ENCODE peak calls at places on chromosomes 16 and 17, in five cellular contexts. E is CD8-positive, alpha-beta memory T cell; P is A549; B is transverse colon; O is colonic mucosa. Q is an unnamed sample.

GRCh38 chr16:3346041-3346440 is 9.6 kb upstream of the OR2C1 start:
- DNase-seq in O (no peak), B (no peak), P (no peak), E (no peak), Q (no peak)

GRCh38 chr16:19520861-19521331 is 1.0 kb downstream of the GDE1 start:
- DNase-seq in B (peak), P (no peak), E (no peak), O (peak), Q (no peak)

GRCh38 chr16:4908854-4909401 is 28.0 kb downstream of the PPL start:
- DNase-seq in O (no peak), B (no peak), E (no peak), P (no peak), Q (no peak)

GRCh38 chr17:7290166-7290565 is 4.3 kb downstream of the YBX2 start:
- DNase-seq in B (no peak), P (no peak), E (no peak), O (no peak), Q (no peak)

GRCh38 chr16:68093816-68094613 is 8.8 kb downstream of the NFATC3 start:
- DNase-seq in E (no peak), P (no peak), O (no peak), B (no peak), Q (no peak)

GRCh38 chr17:57328109-57328882 is 72.0 kb downstream of the MSI2 start:
- DNase-seq in P (no peak), B (no peak), O (no peak), E (no peak), Q (no peak)

GRCh38 chr17:11608396-11608795 is 10.1 kb downstream of the DNAH9 start:
- DNase-seq in P (no peak), E (no peak), B (peak), O (peak), Q (no peak)

GRCh38 chr17:45722161-45722560 is 62.0 kb upstream of the CRHR1 start:
- DNase-seq in E (no peak), B (no peak), P (peak), O (no peak), Q (peak)

GRCh38 chr17:39538875-39539274 is 68.8 kb downstream of the NEUROD2 start:
- DNase-seq in P (no peak), E (no peak), O (no peak), B (no peak), Q (no peak)

GRCh38 chr17:72380120-72380519 is 259.3 kb downstream of the SOX9 start:
- DNase-seq in E (no peak), O (no peak), B (no peak), P (no peak), Q (no peak)

GRCh38 chr17:2435852-2436251 is 35.0 kb upstream of the MNT start:
- DNase-seq in E (no peak), O (no peak), P (no peak), B (no peak), Q (no peak)

GRCh38 chr16:85812031-85812807 is 12.7 kb downstream of the COX4I1 start:
- DNase-seq in B (no peak), P (no peak), O (no peak), E (no peak), Q (no peak)

GRCh38 chr16:82892327-82892726 is 265.6 kb downstream of the CDH13 start:
- DNase-seq in O (no peak), P (no peak), E (no peak), B (no peak), Q (no peak)

GRCh38 chr16:11621920-11622651 is 35.4 kb upstream of the LITAF start:
- DNase-seq in E (peak), B (no peak), O (no peak), P (no peak), Q (no peak)

GRCh38 chr17:34760931-34761500 is 181.6 kb downstream of the TMEM132E start:
- DNase-seq in B (no peak), O (no peak), P (no peak), E (no peak), Q (no peak)

GRCh38 chr16:2204727-2205103 is 539 bp upstream of the MLST8 start:
- DNase-seq in E (no peak), P (no peak), B (no peak), O (no peak), Q (no peak)

GRCh38 chr17:68600881-68601564 is at the start of gene FAM20A:
- DNase-seq in O (no peak), P (peak), B (peak), E (no peak), Q (no peak)

GRCh38 chr16:83903739-83904138 is 4.8 kb downstream of the MLYCD start:
- DNase-seq in O (no peak), B (peak), P (no peak), E (no peak), Q (no peak)

GRCh38 chr17:1168537-1169234 is 11.1 kb downstream of the ABR start:
- DNase-seq in O (no peak), B (no peak), P (no peak), E (no peak), Q (no peak)

GRCh38 chr16:81823111-81823510 is 44.0 kb downstream of the PLCG2 start:
- DNase-seq in E (peak), B (peak), P (no peak), O (peak), Q (no peak)

GRCh38 chr17:77315551-77316190 is 174.9 kb downstream of the SEC14L1 start:
- DNase-seq in B (peak), P (no peak), E (no peak), O (no peak), Q (no peak)

GRCh38 chr16:85607331-85607765 is 5.8 kb upstream of the GSE1 start:
- DNase-seq in E (no peak), P (no peak), B (peak), O (peak), Q (no peak)

GRCh38 chr17:19537116-19537515 is 3.5 kb downstream of the SLC47A1 start:
- DNase-seq in E (no peak), P (no peak), B (no peak), O (no peak), Q (no peak)

GRCh38 chr16:86590501-86591144 is 12.3 kb downstream of the FOXL1 start:
- DNase-seq in O (no peak), P (no peak), E (no peak), B (no peak), Q (no peak)

GRCh38 chr16:73304008-73304814 is 256.3 kb upstream of the ZFHX3 start:
- DNase-seq in P (no peak), E (no peak), B (no peak), O (no peak), Q (no peak)

GRCh38 chr16:3180445-3180878 is 7.5 kb upstream of the OR1F1 start:
- DNase-seq in B (no peak), O (no peak), P (no peak), E (no peak), Q (no peak)

GRCh38 chr17:66749217-66749832 is 85.6 kb upstream of the CACNG5 start:
- DNase-seq in B (no peak), P (no peak), O (no peak), E (no peak), Q (no peak)

GRCh38 chr17:68595496-68595895 is 5.7 kb downstream of the FAM20A start:
- DNase-seq in O (no peak), B (no peak), P (no peak), E (no peak), Q (no peak)

GRCh38 chr17:82088838-82089722 is 9.0 kb downstream of the FASN start:
- DNase-seq in P (no peak), O (no peak), E (no peak), B (no peak), Q (no peak)

GRCh38 chr17:79295307-79295706 is 220.7 kb downstream of the ENGASE start:
- DNase-seq in E (no peak), O (no peak), B (no peak), P (no peak), Q (no peak)

GRCh38 chr17:41624208-41625101 is at the start of gene KRT17:
- DNase-seq in P (no peak), B (no peak), O (no peak), E (peak), Q (no peak)

GRCh38 chr17:41008811-41009210 is at the start of gene KRTAP3-1:
- DNase-seq in P (no peak), B (no peak), O (no peak), E (no peak), Q (no peak)

GRCh38 chr17:37787055-37787720 is 42.3 kb upstream of the HNF1B start:
- DNase-seq in E (no peak), O (peak), P (peak), B (peak), Q (no peak)

GRCh38 chr17:81902023-81902652 is at the start of gene NPB:
- DNase-seq in P (no peak), E (no peak), B (no peak), O (no peak), Q (no peak)

GRCh38 chr17:68204736-68205135 is 43.1 kb upstream of the AMZ2 start:
- DNase-seq in B (no peak), P (peak), E (no peak), O (no peak), Q (no peak)

GRCh38 chr17:30196504-30196903 is 39.0 kb downstream of the SLC6A4 start:
- DNase-seq in O (no peak), B (no peak), P (no peak), E (no peak), Q (no peak)
- H3K4me3 ChIP-seq in O (no peak), B (no peak), P (no peak), E (no peak), Q (no peak)

GRCh38 chr17:29659155-29659554 is 36.4 kb upstream of the CORO6 start:
- DNase-seq in P (no peak), O (no peak), B (no peak), E (no peak), Q (no peak)
- H3K27ac ChIP-seq in P (no peak), O (no peak), B (no peak), E (no peak), Q (no peak)

GRCh38 chr17:18248811-18249210 is 9.7 kb downstream of the FLII start:
- DNase-seq in P (no peak), B (no peak), E (no peak), O (no peak), Q (no peak)

GRCh38 chr17:18246109-18246725 is 12.3 kb downstream of the FLII start:
- DNase-seq in B (no peak), P (no peak), E (no peak), O (no peak), Q (no peak)

GRCh38 chr17:18248300-18248731 is 10.2 kb downstream of the FLII start:
- DNase-seq in P (peak), E (peak), B (peak), O (peak), Q (no peak)

GRCh38 chr17:18247613-18248001 is 10.9 kb downstream of the FLII start:
- DNase-seq in E (no peak), O (peak), P (no peak), B (no peak), Q (no peak)

DNA sequence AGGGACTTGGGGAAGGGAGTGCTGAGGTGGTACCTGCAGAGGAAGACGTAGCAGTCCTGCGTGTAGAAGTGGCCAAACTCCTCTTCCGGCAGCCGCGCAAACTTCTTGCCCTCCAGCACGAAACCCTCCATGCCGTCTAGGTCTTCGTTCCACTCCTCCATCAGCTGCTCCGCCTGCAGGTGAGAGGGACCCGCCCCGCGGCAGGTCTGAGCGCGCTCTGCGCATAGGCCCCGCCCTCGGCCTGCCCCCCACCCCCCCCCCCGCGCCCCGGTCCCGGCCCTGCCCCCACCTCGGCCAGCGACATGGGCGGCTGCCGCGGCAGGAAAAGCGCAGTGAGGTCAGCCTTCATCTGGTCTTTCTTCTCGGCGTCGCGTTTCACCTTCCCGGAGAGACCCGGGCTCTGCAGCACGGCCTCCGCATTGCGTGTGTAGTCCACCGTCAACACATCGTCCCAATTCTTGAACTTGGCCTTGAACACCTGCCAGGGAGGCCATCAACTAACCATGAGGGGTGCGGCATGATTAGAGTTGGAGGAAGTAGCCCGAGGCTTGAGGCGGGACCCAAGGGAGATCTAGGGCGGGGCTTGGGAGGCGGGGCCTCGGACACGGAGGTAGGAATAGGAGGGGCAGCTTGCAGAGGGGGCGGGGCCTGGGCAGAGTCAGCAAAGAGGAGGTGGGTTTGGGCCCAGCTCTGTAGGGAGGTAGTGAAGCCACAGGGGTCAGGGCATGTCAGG is 11.5 kb downstream of the FLII start:
- DNase-seq in E (no peak), P (peak), B (peak), O (peak), Q (no peak)
- H3K4me3 ChIP-seq in E (no peak), P (no peak), B (no peak), O (peak), Q (peak)

GRCh38 chr17:5800646-5801045 is 216.3 kb upstream of the NLRP1 start:
- DNase-seq in O (no peak), E (no peak), P (no peak), B (no peak), Q (no peak)

GRCh38 chr17:5809580-5810188 is 225.4 kb upstream of the NLRP1 start:
- DNase-seq in B (no peak), P (no peak), O (no peak), E (no peak), Q (no peak)

GRCh38 chr17:5800131-5800530 is 215.8 kb upstream of the NLRP1 start:
- DNase-seq in O (no peak), P (no peak), B (no peak), E (no peak), Q (no peak)

GRCh38 chr17:5809056-5809455 is 224.7 kb upstream of the NLRP1 start:
- DNase-seq in B (no peak), O (no peak), P (no peak), E (no peak), Q (no peak)

GRCh38 chr17:5804226-5804625 is 219.9 kb upstream of the NLRP1 start:
- DNase-seq in B (no peak), P (no peak), E (no peak), O (no peak), Q (no peak)
- H3K27ac ChIP-seq in B (no peak), P (no peak), E (no peak), O (no peak), Q (no peak)

DNA sequence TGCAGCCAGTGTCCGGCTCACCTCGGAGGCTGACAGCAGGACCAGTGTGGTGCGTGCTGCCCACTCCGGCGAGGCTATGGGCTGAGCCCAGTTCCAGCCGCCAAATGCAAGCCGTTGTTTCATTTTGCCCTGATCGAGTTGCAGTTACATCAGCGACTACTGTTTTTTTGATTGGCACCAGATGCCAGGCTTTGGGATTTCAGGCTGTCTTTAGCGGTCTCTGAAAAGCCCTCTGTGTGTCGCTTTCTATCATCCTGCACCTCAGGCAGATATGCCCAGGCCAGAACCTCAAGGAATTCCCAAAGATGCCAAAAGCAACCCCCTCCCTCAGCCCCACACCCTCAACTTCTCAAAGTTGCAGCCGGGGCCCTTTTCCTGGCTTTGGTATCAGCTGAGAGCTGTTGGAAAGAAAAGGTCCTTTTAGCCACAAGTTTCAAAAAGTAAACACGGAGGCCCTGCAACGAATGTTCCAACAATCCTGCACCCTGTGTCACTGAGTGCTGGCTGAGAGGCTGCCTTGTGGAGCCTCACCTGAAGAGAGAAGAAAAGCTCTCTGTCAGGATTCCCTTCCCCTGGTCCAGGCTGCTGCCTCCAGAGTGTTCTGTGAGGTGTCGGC is 58.9 kb downstream of the WWP2 start:
- DNase-seq in O (no peak), B (no peak), E (no peak), P (no peak), Q (no peak)
- H3K4me3 ChIP-seq in O (no peak), B (no peak), E (no peak), P (no peak), Q (no peak)

DNA sequence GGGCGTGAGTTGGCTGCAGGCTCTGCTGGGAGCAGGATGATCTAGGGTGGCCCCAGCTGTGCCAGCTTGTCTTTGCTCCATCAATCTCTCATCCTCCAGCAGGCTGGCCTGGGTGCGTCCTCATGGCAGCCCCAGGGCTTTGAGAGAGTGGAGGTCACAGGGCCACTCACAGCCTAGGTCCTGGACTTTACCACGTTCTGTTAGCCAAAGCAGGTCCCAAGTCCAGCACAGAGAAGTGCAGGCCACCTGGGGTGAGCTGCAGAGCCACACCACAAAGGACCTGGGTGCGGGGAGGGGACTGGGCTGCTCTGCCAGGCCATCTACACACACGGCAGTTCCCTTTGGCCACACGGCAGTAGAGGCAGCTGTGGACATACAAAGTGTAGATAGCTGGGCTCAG is 30.2 kb downstream of the SREBF1 start:
- DNase-seq in P (no peak), O (no peak), E (no peak), B (no peak), Q (no peak)
- H3K27ac ChIP-seq in P (peak), O (no peak), E (no peak), B (no peak), Q (no peak)

Q was measured in iPS DF 6.9.